ENCODE peak calls at places on chromosomes 11 and 22, in four cellular contexts. One of them, this sample, is unnamed.

GRCh38 chr11:80638296-80638695 is 1197.5 kb upstream of the TENM4 start:
- DNase-seq in GM12878: no peak
- DNase-seq in HepG2: no peak
- DNase-seq in H1: no peak
- DNase-seq in this sample: no peak

GRCh38 chr11:126086248-126086647 is 23.6 kb upstream of the CDON start:
- DNase-seq in GM12878: no peak
- DNase-seq in HepG2: no peak
- DNase-seq in H1: no peak
- DNase-seq in this sample: no peak

GRCh38 chr22:43957871-43958270 is 2.6 kb downstream of the SAMM50 start:
- DNase-seq in GM12878: no peak
- DNase-seq in HepG2: no peak
- DNase-seq in H1: no peak
- DNase-seq in this sample: no peak

GRCh38 chr22:29079218-29079901 is 6.5 kb downstream of the KREMEN1 start:
- DNase-seq in GM12878: no peak
- DNase-seq in HepG2: no peak
- DNase-seq in H1: no peak
- DNase-seq in this sample: no peak

GRCh38 chr22:26958378-26958777 is 301.0 kb downstream of the MIAT start:
- DNase-seq in GM12878: no peak
- DNase-seq in HepG2: no peak
- DNase-seq in H1: no peak
- DNase-seq in this sample: no peak

GRCh38 chr11:45082744-45083543 is 63.5 kb upstream of the PRDM11 start:
- DNase-seq in GM12878: no peak
- DNase-seq in HepG2: no peak
- DNase-seq in H1: no peak
- DNase-seq in this sample: no peak

GRCh38 chr11:34890089-34890488 is 26.1 kb downstream of the APIP start:
- DNase-seq in GM12878: no peak
- DNase-seq in HepG2: no peak
- DNase-seq in H1: no peak
- DNase-seq in this sample: no peak

GRCh38 chr11:117972589-117973445 is 13.4 kb upstream of the IL10RA start:
- DNase-seq in GM12878: no peak
- DNase-seq in HepG2: no peak
- DNase-seq in H1: no peak
- DNase-seq in this sample: no peak

GRCh38 chr11:108591893-108592292 is 1.7 kb downstream of the EXPH5 start:
- DNase-seq in GM12878: no peak
- DNase-seq in HepG2: no peak
- DNase-seq in H1: no peak
- DNase-seq in this sample: no peak

GRCh38 chr11:4569075-4569474 is 12.5 kb upstream of the OR52I2 start:
- DNase-seq in GM12878: no peak
- DNase-seq in HepG2: no peak
- DNase-seq in H1: no peak
- DNase-seq in this sample: no peak

GRCh38 chr11:34769224-34769623 is 147.0 kb downstream of the APIP start:
- DNase-seq in GM12878: no peak
- DNase-seq in HepG2: no peak
- DNase-seq in H1: no peak
- DNase-seq in this sample: no peak

GRCh38 chr11:86632499-86633269 is 39.7 kb downstream of the ME3 start:
- DNase-seq in GM12878: peak; percentile 11
- DNase-seq in HepG2: peak; percentile 28
- DNase-seq in H1: peak; percentile 39
- DNase-seq in this sample: peak; percentile 8

GRCh38 chr11:99614353-99614752 is 593.6 kb downstream of the CNTN5 start:
- DNase-seq in GM12878: no peak
- DNase-seq in HepG2: no peak
- DNase-seq in H1: no peak
- DNase-seq in this sample: no peak

GRCh38 chr11:1731451-1732059 is 18.8 kb downstream of the IFITM10 start:
- DNase-seq in GM12878: no peak
- DNase-seq in HepG2: no peak
- DNase-seq in H1: no peak
- DNase-seq in this sample: no peak

GRCh38 chr11:65872555-65873279 is at the start of gene EFEMP2:
- DNase-seq in GM12878: no peak
- DNase-seq in HepG2: no peak
- DNase-seq in H1: no peak
- DNase-seq in this sample: peak; percentile 79

DNA sequence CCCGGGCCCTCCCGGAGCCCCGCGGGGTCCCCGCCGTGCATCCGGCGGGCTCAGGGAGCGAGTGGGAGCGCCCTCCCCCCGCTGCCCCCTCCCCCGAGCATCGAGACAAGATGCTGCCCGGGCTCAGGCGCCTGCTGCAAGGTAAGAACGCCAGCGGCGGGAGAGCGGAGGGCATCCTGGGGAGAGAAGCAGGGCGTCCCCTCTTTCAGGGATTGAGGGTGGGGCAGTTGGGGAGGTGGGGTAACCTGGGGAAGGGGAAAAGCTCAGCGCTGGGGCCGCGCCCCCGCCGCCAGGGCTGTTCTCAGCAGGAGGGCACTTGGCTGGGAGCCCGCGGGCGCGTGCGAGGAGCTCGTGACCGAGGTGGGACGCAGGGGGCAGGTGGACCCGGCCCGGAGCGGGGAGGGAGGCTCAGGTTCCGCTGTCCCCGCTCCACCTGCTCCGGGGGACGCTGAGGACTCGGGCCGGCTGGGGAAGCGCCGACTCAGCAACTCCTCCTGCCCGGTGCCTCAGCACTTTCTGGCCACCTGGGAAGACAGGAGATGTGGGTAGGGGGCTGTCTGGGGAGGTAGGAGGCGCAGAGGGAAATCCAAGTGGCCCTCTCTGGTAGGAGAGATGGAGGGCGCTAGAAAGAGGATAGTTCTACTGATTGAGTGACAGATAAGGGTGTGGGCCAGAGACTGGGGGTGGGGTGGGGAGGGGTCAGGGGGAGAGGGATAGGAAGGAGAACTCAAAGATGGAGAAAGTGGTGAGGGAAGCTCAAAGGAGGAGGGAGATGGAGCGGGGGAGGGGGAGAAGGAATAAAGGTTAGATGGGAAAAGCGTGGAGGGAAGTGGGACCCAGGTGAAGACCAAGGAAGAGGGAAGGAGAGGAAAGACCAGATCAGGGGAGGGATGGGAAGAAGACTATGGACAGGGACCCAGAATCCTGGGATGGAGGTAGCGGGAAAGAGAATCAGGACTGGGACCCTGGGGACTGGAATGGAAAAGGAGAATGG is 725 bp downstream of the RTN4RL2 start:
- DNase-seq in GM12878: no peak
- DNase-seq in HepG2: no peak
- DNase-seq in H1: no peak
- DNase-seq in this sample: no peak
- TF ChIP-seq YY1 in GM12878: no peak
- TF ChIP-seq YY1 in HepG2: no peak
- TF ChIP-seq YY1 in H1: no peak
- TF ChIP-seq YY1 in this sample: no peak

DNA sequence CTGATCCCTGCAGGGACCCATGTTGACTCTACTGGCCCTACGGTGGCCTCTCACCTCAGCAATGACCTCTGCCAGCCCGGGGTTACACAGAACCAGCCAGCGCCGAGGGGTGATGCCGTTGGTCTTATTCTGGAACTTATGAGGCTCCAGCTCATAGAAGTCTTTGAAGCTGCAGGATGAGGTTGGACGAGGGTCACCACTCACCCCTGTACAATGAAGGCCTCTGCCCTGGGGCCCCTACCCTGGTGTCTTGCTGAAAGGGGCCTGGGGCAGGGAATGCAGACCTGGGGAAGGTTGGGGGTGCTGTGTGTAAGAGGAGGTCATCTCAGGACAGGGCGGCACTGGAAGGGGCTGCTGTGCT is 6.8 kb downstream of the PYGM start:
- DNase-seq in GM12878: no peak
- DNase-seq in HepG2: no peak
- DNase-seq in H1: no peak
- DNase-seq in this sample: no peak
- TF ChIP-seq TCF12 in GM12878: no peak
- TF ChIP-seq TCF12 in HepG2: no peak
- TF ChIP-seq TCF12 in H1: no peak
- TF ChIP-seq TCF12 in this sample: no peak

GRCh38 chr11:12009617-12010321 is 1.3 kb upstream of the DKK3 start:
- DNase-seq in GM12878: no peak
- DNase-seq in HepG2: no peak
- DNase-seq in H1: no peak
- DNase-seq in this sample: no peak

GRCh38 chr11:12007769-12008737 is at the start of gene DKK3:
- DNase-seq in GM12878: no peak
- DNase-seq in HepG2: no peak
- DNase-seq in H1: no peak
- DNase-seq in this sample: peak; percentile 86

GRCh38 chr11:12007230-12007593 is 1.2 kb downstream of the DKK3 start:
- DNase-seq in GM12878: no peak
- DNase-seq in HepG2: no peak
- DNase-seq in H1: no peak
- DNase-seq in this sample: no peak

GRCh38 chr11:12006552-12007229 is 1.7 kb downstream of the DKK3 start:
- DNase-seq in GM12878: no peak
- DNase-seq in HepG2: no peak
- DNase-seq in H1: no peak
- DNase-seq in this sample: no peak

GRCh38 chr11:12008790-12009616 is 577 bp upstream of the DKK3 start:
- DNase-seq in GM12878: no peak
- DNase-seq in HepG2: no peak
- DNase-seq in H1: no peak
- DNase-seq in this sample: peak; percentile 99
- H3K9ac ChIP-seq in GM12878: no peak overlapping the region
- H3K9ac ChIP-seq in HepG2: no peak overlapping the region
- H3K9ac ChIP-seq in H1: no peak overlapping the region
- H3K9ac ChIP-seq in this sample: peak overlapping the region; percentile 92

GRCh38 chr11:47854667-47855066 is 6.5 kb upstream of the NUP160 start:
- DNase-seq in GM12878: no peak
- DNase-seq in HepG2: no peak
- DNase-seq in H1: no peak
- DNase-seq in this sample: no peak
- TF ChIP-seq YY1 in GM12878: no peak
- TF ChIP-seq YY1 in HepG2: no peak
- TF ChIP-seq YY1 in H1: no peak
- TF ChIP-seq YY1 in this sample: no peak

DNA sequence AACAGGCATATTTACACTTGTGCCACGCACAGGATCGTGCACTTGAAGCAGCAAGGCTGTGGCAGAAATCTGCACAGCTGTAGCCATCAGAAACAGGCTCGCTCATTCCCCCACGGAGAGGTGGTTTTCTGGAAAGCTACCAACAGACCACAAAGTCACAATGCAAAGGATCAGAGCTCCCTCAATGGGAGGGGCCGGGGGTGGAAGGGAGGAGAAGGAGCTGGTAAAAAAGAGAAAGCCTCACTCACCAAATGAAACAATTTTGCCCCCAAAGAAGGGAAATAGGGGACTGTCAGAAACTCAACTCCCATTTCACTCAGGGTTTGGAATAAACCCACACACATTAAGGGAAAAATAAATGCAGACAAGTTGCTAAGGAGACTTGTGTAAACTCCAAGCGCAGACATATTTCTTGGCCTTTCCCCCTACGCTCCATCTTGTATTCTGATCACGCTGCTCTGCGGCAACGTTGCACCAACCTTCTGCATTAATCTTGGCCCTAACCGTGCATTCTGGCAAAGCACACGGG is 43.2 kb upstream of the BLID start:
- DNase-seq in GM12878: no peak
- DNase-seq in HepG2: no peak
- DNase-seq in H1: no peak
- DNase-seq in this sample: peak; percentile 9
- TF ChIP-seq TCF12 in GM12878: no peak
- TF ChIP-seq TCF12 in HepG2: no peak
- TF ChIP-seq TCF12 in H1: no peak
- TF ChIP-seq TCF12 in this sample: no peak

DNA sequence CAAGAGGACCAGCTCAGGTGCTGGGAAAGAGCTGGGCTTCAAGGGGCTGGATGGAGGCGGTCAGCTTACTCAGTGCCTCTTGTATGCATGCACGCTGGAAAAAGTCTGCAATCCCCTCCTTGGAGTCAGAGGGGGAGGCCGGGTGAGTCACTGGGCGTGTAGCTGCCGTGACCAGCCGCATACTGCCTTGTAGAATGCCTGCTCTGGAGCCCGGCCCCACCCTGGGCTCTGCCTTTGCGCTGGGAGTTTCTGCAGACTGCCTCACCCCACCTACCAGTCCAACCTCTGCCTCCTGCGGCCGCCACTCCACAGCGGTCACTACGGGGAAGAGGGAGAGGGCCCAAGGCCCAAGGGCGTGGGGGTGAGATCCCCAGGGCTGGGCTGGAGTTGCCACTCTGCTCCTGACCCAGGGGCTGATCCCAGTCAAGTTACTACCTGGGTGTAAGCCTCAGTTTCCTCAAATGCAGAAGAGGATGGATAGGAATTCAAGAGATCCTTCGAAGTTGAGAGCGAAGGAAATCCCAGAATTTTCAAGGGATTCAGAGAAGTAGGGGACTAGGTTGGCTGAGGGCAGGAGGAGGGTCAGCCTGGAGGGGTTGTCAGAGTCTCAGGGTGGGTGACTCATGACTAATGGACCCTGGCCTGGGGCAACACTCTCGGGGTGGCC is 4.1 kb downstream of the MRGPRF start:
- DNase-seq in GM12878: no peak
- DNase-seq in HepG2: peak; percentile 36
- DNase-seq in H1: peak; percentile 51
- DNase-seq in this sample: peak; percentile 60
- H3K9ac ChIP-seq in GM12878: no peak overlapping the region
- H3K9ac ChIP-seq in HepG2: no peak overlapping the region
- H3K9ac ChIP-seq in H1: no peak overlapping the region
- H3K9ac ChIP-seq in this sample: peak overlapping the region; percentile 44